ENCODE peak calls at places on chromosome 21, in eight cellular contexts. K is Panc1; W is mesenchymal stem cell; Y is tibial artery; N is kidney; M is CD4-positive, alpha-beta memory T cell; X is body of pancreas; S is IMR-90. O is an unnamed sample. For H3K4me1, the result is how much of the 10 kb centered on the place peaks cover.

GRCh38 chr21:34889287-34889536 is 159.9 kb downstream of the RUNX1 start:
- DNase-seq in Y (peak), W (peak), N (peak), K (no peak), X (no peak), M (no peak), S (peak), O (peak)

GRCh38 chr21:41779659-41780058 is 12.8 kb upstream of the RIPK4 start:
- DNase-seq in M (no peak), K (no peak), W (no peak), S (no peak), X (no peak), N (no peak), Y (no peak), O (no peak)

GRCh38 chr21:36385909-36386642 is 884 bp downstream of the CHAF1B start:
- DNase-seq in Y (no peak), K (no peak), X (no peak), M (no peak), S (peak), N (no peak), W (no peak), O (no peak)

GRCh38 chr21:15826147-15826780 is 96.5 kb downstream of the USP25 start:
- DNase-seq in Y (no peak), W (peak), M (peak), S (peak), N (no peak), X (peak), K (no peak), O (peak)

GRCh38 chr21:39016740-39017315 is 166.4 kb downstream of the PSMG1 start:
- DNase-seq in M (no peak), K (no peak), N (no peak), W (peak), Y (peak), S (peak), X (no peak), O (no peak)

GRCh38 chr21:15034126-15034848 is 30.5 kb downstream of the NRIP1 start:
- DNase-seq in N (no peak), W (no peak), Y (no peak), S (peak), M (no peak), K (no peak), X (no peak), O (no peak)

GRCh38 chr21:16310191-16310590 is 580.4 kb downstream of the USP25 start:
- DNase-seq in Y (no peak), N (no peak), W (no peak), X (no peak), K (no peak), M (no peak), S (no peak), O (no peak)

GRCh38 chr21:21860888-21861287 is 862.7 kb downstream of the NCAM2 start:
- DNase-seq in X (no peak), Y (no peak), M (no peak), K (no peak), S (peak), W (peak), N (no peak), O (no peak)

GRCh38 chr21:41776778-41777177 is 9.9 kb upstream of the RIPK4 start:
- DNase-seq in M (no peak), X (peak), N (no peak), K (no peak), S (no peak), Y (no peak), W (no peak), O (no peak)

GRCh38 chr21:41766883-41767605 is at the start of gene RIPK4:
- DNase-seq in M (peak), S (peak), N (peak), X (peak), W (no peak), Y (no peak), K (no peak), O (peak)

GRCh38 chr21:30942192-30942591 is 60.8 kb upstream of the KRTAP11-1 start:
- DNase-seq in K (no peak), M (no peak), Y (no peak), X (no peak), S (no peak), W (no peak), N (no peak), O (no peak)

GRCh38 chr21:16113052-16113715 is 383.4 kb downstream of the USP25 start:
- DNase-seq in W (peak), N (no peak), X (no peak), K (no peak), M (no peak), S (peak), Y (no peak), O (no peak)

GRCh38 chr21:41167348-41168342 is at the start of gene BACE2:
- DNase-seq in N (peak), Y (peak), S (peak), M (peak), W (peak), K (no peak), X (peak), O (peak)

GRCh38 chr21:27700974-27701614 is 734.2 kb upstream of the ADAMTS5 start:
- DNase-seq in X (peak), N (peak), M (peak), K (peak), Y (peak), S (peak), W (peak), O (no peak)

GRCh38 chr21:34994646-34995631 is 54.2 kb downstream of the RUNX1 start:
- DNase-seq in K (no peak), S (no peak), N (no peak), M (no peak), X (no peak), W (no peak), Y (peak), O (no peak)

GRCh38 chr21:29800051-29800450 is 139.7 kb downstream of the GRIK1 start:
- DNase-seq in W (no peak), X (no peak), K (no peak), Y (no peak), S (no peak), N (no peak), M (no peak), O (no peak)

GRCh38 chr21:31351438-31351837 is 7.4 kb upstream of the TIAM1 start:
- DNase-seq in W (peak), X (no peak), M (no peak), Y (no peak), K (no peak), N (no peak), S (peak), O (no peak)

GRCh38 chr21:42463861-42464515 is 32.0 kb downstream of the RSPH1 start:
- DNase-seq in M (peak), X (peak), Y (no peak), W (peak), N (peak), S (peak), K (no peak), O (peak)

GRCh38 chr21:42640486-42640885 is 12.9 kb upstream of the PDE9A start:
- DNase-seq in M (no peak), S (no peak), N (peak), W (no peak), K (no peak), X (peak), Y (no peak), O (no peak)

GRCh38 chr21:35258521-35258920 is 209.4 kb upstream of the RUNX1 start:
- DNase-seq in N (no peak), K (no peak), X (no peak), Y (no peak), W (no peak), M (no peak), S (no peak), O (no peak)

GRCh38 chr21:15850645-15851044 is 120.9 kb downstream of the USP25 start:
- DNase-seq in K (no peak), Y (no peak), W (peak), S (peak), X (no peak), N (no peak), M (no peak), O (no peak)

GRCh38 chr21:15692711-15693110 is 37.1 kb upstream of the USP25 start:
- DNase-seq in Y (no peak), S (peak), N (no peak), W (no peak), K (no peak), X (no peak), M (no peak), O (no peak)

GRCh38 chr21:34952701-34953100 is 96.4 kb downstream of the RUNX1 start:
- DNase-seq in M (no peak), N (no peak), K (no peak), X (no peak), Y (no peak), S (no peak), W (no peak), O (no peak)

GRCh38 chr21:42027804-42028753 is 17.9 kb upstream of the ZBTB21 start:
- DNase-seq in N (no peak), X (no peak), Y (no peak), S (no peak), K (no peak), M (no peak), W (no peak), O (no peak)

GRCh38 chr21:41953831-41954653 is at the start of gene C2CD2:
- DNase-seq in K (no peak), N (peak), W (peak), S (peak), M (no peak), X (peak), Y (peak), O (no peak)

GRCh38 chr21:41885341-41886024 is 6.3 kb upstream of the PRDM15 start:
- DNase-seq in K (no peak), S (peak), W (peak), M (no peak), X (peak), Y (no peak), N (no peak), O (no peak)

GRCh38 chr21:41947596-41948403 is 6.0 kb downstream of the C2CD2 start:
- DNase-seq in K (no peak), N (peak), Y (no peak), S (peak), M (no peak), X (no peak), W (no peak), O (no peak)

GRCh38 chr21:30717105-30717504 is 1.5 kb downstream of the KRTAP21-3 start:
- DNase-seq in X (no peak), M (no peak), W (no peak), K (no peak), S (no peak), N (no peak), Y (no peak), O (no peak)

GRCh38 chr21:34603710-34604057 is 11.2 kb downstream of the RCAN1 start:
- DNase-seq in X (no peak), N (no peak), Y (no peak), W (no peak), S (no peak), M (no peak), K (no peak), O (no peak)

GRCh38 chr21:20998456-20998789 is 214 bp downstream of the NCAM2 start:
- DNase-seq in W (no peak), N (no peak), K (no peak), M (no peak), X (no peak), S (no peak), Y (no peak), O (no peak)

GRCh38 chr21:31885146-31885545 is 12.3 kb downstream of the HUNK start:
- DNase-seq in M (no peak), X (no peak), S (no peak), Y (no peak), N (no peak), W (no peak), K (no peak), O (no peak)

GRCh38 chr21:15309022-15309590 is 244.3 kb upstream of the NRIP1 start:
- DNase-seq in K (no peak), Y (no peak), M (no peak), X (no peak), W (no peak), N (no peak), S (no peak), O (no peak)

GRCh38 chr21:36504067-36505058 is 24.4 kb upstream of the CLDN14 start:
- DNase-seq in N (no peak), Y (no peak), M (peak), W (peak), X (peak), K (peak), S (peak), O (peak)

GRCh38 chr21:30613836-30614235 is at the start of gene KRTAP6-1:
- DNase-seq in W (no peak), N (no peak), K (no peak), S (no peak), Y (no peak), M (no peak), X (no peak), O (no peak)

GRCh38 chr21:35006248-35006647 is 42.9 kb downstream of the RUNX1 start:
- DNase-seq in K (no peak), W (no peak), M (no peak), S (no peak), X (no peak), Y (no peak), N (no peak), O (no peak)

GRCh38 chr21:27315373-27315772 is 348.5 kb upstream of the ADAMTS5 start:
- DNase-seq in N (no peak), S (no peak), M (no peak), K (no peak), W (peak), Y (no peak), X (no peak), O (no peak)

GRCh38 chr21:34613679-34614442 is 1.1 kb downstream of the RCAN1 start:
- DNase-seq in X (peak), Y (no peak), S (peak), N (no peak), K (no peak), M (peak), W (peak), O (no peak)

GRCh38 chr21:41932576-41933258 is 21.1 kb downstream of the C2CD2 start:
- DNase-seq in W (peak), K (no peak), X (no peak), S (peak), Y (no peak), N (no peak), M (no peak), O (no peak)

GRCh38 chr21:41712201-41712600 is 54.7 kb downstream of the RIPK4 start:
- DNase-seq in X (no peak), Y (no peak), W (no peak), N (peak), S (no peak), K (no peak), M (no peak), O (no peak)

GRCh38 chr21:26127918-26128317 is 42.7 kb downstream of the APP start:
- DNase-seq in N (no peak), S (peak), M (no peak), Y (peak), X (peak), K (no peak), W (peak), O (no peak)
- H3K4me3 ChIP-seq in N (no peak), S (no peak), M (no peak), Y (no peak), X (no peak), K (no peak), W (no peak), O (no peak)

GRCh38 chr21:33372582-33372981 is 30.6 kb upstream of the IFNGR2 start:
- DNase-seq in W (no peak), M (no peak), K (no peak), Y (no peak), X (no peak), S (no peak), N (no peak), O (no peak)
- H3K4me1 ChIP-seq in W (under half), M (under half), K (under half), Y (under half), X (under half), S (under half), N (under half), O (under half)

GRCh38 chr21:45040739-45041138 is 33.6 kb upstream of the ADARB1 start:
- DNase-seq in X (no peak), K (no peak), M (no peak), Y (no peak), S (no peak), N (no peak), W (no peak), O (no peak)

GRCh38 chr21:45040114-45040715 is 34.2 kb upstream of the ADARB1 start:
- DNase-seq in N (no peak), W (no peak), S (no peak), M (no peak), X (no peak), Y (no peak), K (no peak), O (no peak)

GRCh38 chr21:45037986-45038385 is 36.4 kb upstream of the ADARB1 start:
- DNase-seq in X (no peak), M (no peak), Y (no peak), S (no peak), W (no peak), N (no peak), K (no peak), O (no peak)

GRCh38 chr21:45041351-45041805 is 33.0 kb upstream of the ADARB1 start:
- DNase-seq in N (peak), S (peak), M (no peak), W (peak), X (peak), K (no peak), Y (peak), O (no peak)

GRCh38 chr21:45039309-45040113 is 34.9 kb upstream of the ADARB1 start:
- DNase-seq in N (no peak), Y (no peak), X (no peak), K (no peak), S (no peak), W (no peak), M (no peak), O (no peak)
- H3K27ac ChIP-seq in N (no peak), Y (peak), X (no peak), K (no peak), S (peak), W (no peak), M (no peak), O (no peak)

DNA sequence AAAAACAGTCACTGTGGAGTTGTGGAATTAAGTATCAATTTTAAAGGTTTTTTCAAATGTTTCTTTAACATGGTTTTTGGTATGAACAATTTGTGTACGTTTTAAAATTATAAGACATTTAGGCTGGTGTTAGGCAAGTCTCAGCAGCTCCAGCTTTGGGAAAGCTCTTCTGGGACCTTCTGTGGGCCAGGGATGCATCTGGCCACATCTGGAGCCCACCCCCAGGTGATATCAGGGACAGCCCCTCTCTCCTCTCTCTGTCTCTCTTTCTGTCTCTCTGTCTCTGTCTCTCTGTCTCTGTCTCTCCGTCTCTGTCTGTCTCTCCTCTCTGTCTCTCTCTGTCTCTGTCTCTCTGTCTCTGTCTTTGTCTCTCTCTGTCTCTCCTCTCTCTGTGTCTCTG is 1.3 kb upstream of the COL6A1 start:
- DNase-seq in X (no peak), N (no peak), Y (no peak), K (no peak), M (no peak), W (no peak), S (no peak), O (no peak)
- H3K4me3 ChIP-seq in X (no peak), N (no peak), Y (no peak), K (no peak), M (peak), W (no peak), S (no peak), O (no peak)

DNA sequence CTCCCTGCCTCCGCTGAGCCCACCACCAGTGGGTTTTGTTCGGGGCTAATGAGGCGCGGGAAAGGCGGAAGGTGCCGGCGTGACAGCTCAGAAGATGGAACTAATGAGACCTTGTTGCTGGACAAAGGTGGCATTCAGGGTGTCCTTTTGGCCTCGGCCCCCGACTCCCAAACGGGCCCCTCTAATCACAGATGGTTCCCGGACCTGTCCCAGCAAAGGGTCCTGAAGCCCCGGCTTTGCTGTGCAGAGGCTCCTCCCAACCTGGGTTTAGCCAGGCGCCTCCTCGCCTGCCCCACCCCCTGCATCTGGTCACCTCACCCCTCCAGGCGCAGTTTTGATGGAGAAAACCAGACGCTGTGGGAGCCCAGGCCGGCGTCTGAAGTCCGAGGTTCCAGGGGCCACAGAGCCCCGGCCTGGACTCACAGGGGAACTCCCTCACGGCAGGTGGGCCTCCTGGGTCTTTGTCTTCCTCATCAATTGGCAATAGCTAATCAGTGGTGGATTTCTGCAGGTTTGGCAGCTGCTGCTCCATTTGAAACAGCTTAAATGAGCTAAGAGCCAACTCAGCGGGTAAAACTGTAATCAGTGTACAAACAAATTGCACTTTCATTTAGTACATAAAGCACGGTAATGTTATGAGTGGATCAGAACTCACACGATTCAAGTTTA is 44.3 kb upstream of the ADARB1 start:
- DNase-seq in K (no peak), Y (no peak), S (no peak), W (no peak), N (peak), M (no peak), X (no peak), O (no peak)
- H3K4me1 ChIP-seq in K (under half), Y (half or more), S (under half), W (under half), N (under half), M (under half), X (under half), O (under half)

GRCh38 chr21:37958493-37958892 is 42.2 kb upstream of the KCNJ6 start:
- DNase-seq in N (no peak), M (no peak), W (no peak), S (no peak), Y (no peak), K (no peak), X (no peak), O (no peak)
- H3K27ac ChIP-seq in N (no peak), M (no peak), W (no peak), S (no peak), Y (no peak), K (no peak), X (no peak), O (no peak)

DNA sequence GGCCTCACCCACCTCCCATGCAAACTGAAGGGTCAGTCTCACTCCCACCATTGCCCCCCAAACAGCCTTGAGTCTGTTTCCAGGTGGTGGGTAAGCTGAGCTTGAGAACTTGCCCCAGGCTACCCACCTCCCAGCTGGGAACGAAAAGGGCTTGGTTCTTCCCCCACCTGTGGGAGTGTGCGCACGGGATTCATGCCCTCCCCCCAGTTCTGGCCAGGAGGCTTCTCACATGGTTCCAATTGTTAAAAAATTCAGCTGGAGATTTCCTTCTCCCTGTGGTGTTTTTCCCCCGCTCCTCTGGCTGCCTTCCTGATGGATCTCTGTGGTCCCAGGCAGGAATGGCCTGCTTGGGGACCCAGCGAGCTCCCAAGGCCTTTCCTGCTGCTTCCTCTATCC is 81.8 kb upstream of the C21orf91 start:
- DNase-seq in K (no peak), W (no peak), M (no peak), S (no peak), Y (no peak), N (no peak), X (no peak), O (no peak)
- H3K4me3 ChIP-seq in K (no peak), W (no peak), M (no peak), S (no peak), Y (no peak), N (no peak), X (no peak), O (no peak)

DNA sequence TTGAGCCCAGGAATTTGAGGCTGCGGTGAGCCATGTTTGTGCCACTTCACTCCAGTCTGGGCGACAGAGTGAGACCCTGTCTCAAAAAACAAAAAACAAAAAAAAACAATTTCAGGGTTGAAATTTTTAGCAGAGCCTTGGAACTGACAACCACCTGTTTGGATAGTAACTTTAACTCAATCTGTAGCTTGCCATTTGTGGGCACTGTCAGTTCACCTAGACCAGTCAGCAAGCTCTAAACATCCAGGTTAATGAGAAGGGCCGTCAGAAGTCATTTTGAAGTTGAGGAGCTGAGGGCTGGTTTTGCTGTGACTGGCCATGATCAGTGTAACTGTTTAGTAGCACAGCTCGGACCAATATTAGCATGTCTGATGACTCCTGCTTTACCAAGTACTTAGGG is 8.4 kb downstream of the TRAPPC10 start:
- DNase-seq in M (no peak), K (no peak), S (no peak), Y (no peak), W (no peak), X (no peak), N (no peak), O (no peak)
- H3K4me1 ChIP-seq in M (half or more), K (under half), S (under half), Y (under half), W (under half), X (under half), N (under half), O (half or more)

GRCh38 chr21:25323356-25323949 is 283.8 kb downstream of the MRPL39 start:
- DNase-seq in W (no peak), K (no peak), N (no peak), S (no peak), X (no peak), Y (no peak), M (no peak), O (no peak)
- H3K27ac ChIP-seq in W (no peak), K (no peak), N (no peak), S (no peak), X (no peak), Y (no peak), M (no peak), O (no peak)